ENCODE peak calls at places on chromosomes 7 and 10, in ten cellular contexts. One of them, this sample, is unnamed. For H3K4me1, the result is how much of the 10 kb centered on the place peaks cover.

GRCh38 chr7:96508371-96508770 is 186.5 kb upstream of the SLC25A13 start:
- DNase-seq in IMR-90: no peak
- DNase-seq in keratinocyte: no peak
- DNase-seq in HCT116: no peak
- DNase-seq in iPS DF 6.9: no peak
- DNase-seq in neural progenitor cell: no peak
- DNase-seq in uterus: no peak
- DNase-seq in Panc1: no peak
- DNase-seq in A549: no peak
- DNase-seq in effector memory CD4-positive, alpha-beta T cell: no peak
- DNase-seq in this sample: no peak

GRCh38 chr7:67625257-67625713 is 628.7 kb downstream of the TYW1 start:
- DNase-seq in IMR-90: peak
- DNase-seq in keratinocyte: no peak
- DNase-seq in HCT116: peak
- DNase-seq in iPS DF 6.9: peak
- DNase-seq in neural progenitor cell: peak
- DNase-seq in uterus: peak
- DNase-seq in Panc1: peak
- DNase-seq in A549: peak
- DNase-seq in effector memory CD4-positive, alpha-beta T cell: no peak
- DNase-seq in this sample: peak

GRCh38 chr10:131692176-131692575 is 208.6 kb upstream of the PPP2R2D start:
- DNase-seq in IMR-90: no peak
- DNase-seq in keratinocyte: no peak
- DNase-seq in HCT116: no peak
- DNase-seq in iPS DF 6.9: no peak
- DNase-seq in neural progenitor cell: no peak
- DNase-seq in uterus: no peak
- DNase-seq in Panc1: no peak
- DNase-seq in A549: no peak
- DNase-seq in effector memory CD4-positive, alpha-beta T cell: no peak
- DNase-seq in this sample: no peak

GRCh38 chr7:133139350-133139749 is 57.5 kb upstream of the CHCHD3 start:
- DNase-seq in IMR-90: peak
- DNase-seq in keratinocyte: no peak
- DNase-seq in HCT116: peak
- DNase-seq in iPS DF 6.9: peak
- DNase-seq in neural progenitor cell: peak
- DNase-seq in uterus: no peak
- DNase-seq in Panc1: no peak
- DNase-seq in A549: no peak
- DNase-seq in effector memory CD4-positive, alpha-beta T cell: no peak
- DNase-seq in this sample: peak

GRCh38 chr7:72217151-72217550 is 195.0 kb downstream of the CALN1 start:
- DNase-seq in IMR-90: no peak
- DNase-seq in keratinocyte: no peak
- DNase-seq in HCT116: no peak
- DNase-seq in iPS DF 6.9: no peak
- DNase-seq in neural progenitor cell: no peak
- DNase-seq in uterus: no peak
- DNase-seq in Panc1: no peak
- DNase-seq in A549: no peak
- DNase-seq in effector memory CD4-positive, alpha-beta T cell: no peak
- DNase-seq in this sample: no peak

GRCh38 chr7:148060724-148061123 is 529.8 kb upstream of the C7orf33 start:
- DNase-seq in IMR-90: no peak
- DNase-seq in keratinocyte: no peak
- DNase-seq in HCT116: no peak
- DNase-seq in iPS DF 6.9: no peak
- DNase-seq in neural progenitor cell: no peak
- DNase-seq in uterus: no peak
- DNase-seq in Panc1: no peak
- DNase-seq in A549: no peak
- DNase-seq in effector memory CD4-positive, alpha-beta T cell: no peak
- DNase-seq in this sample: no peak

GRCh38 chr10:100802196-100802595 is 56.8 kb downstream of the PAX2 start:
- DNase-seq in IMR-90: no peak
- DNase-seq in keratinocyte: no peak
- DNase-seq in HCT116: no peak
- DNase-seq in iPS DF 6.9: no peak
- DNase-seq in neural progenitor cell: no peak
- DNase-seq in uterus: no peak
- DNase-seq in Panc1: no peak
- DNase-seq in A549: no peak
- DNase-seq in effector memory CD4-positive, alpha-beta T cell: no peak
- DNase-seq in this sample: no peak

GRCh38 chr7:83040454-83040853 is 122.2 kb downstream of the PCLO start:
- DNase-seq in IMR-90: no peak
- DNase-seq in keratinocyte: no peak
- DNase-seq in HCT116: no peak
- DNase-seq in iPS DF 6.9: no peak
- DNase-seq in neural progenitor cell: no peak
- DNase-seq in uterus: no peak
- DNase-seq in Panc1: no peak
- DNase-seq in A549: no peak
- DNase-seq in effector memory CD4-positive, alpha-beta T cell: no peak
- DNase-seq in this sample: no peak

GRCh38 chr10:48700071-48700470 is 15.4 kb downstream of the WDFY4 start:
- DNase-seq in IMR-90: no peak
- DNase-seq in keratinocyte: no peak
- DNase-seq in HCT116: no peak
- DNase-seq in iPS DF 6.9: no peak
- DNase-seq in neural progenitor cell: no peak
- DNase-seq in uterus: no peak
- DNase-seq in Panc1: no peak
- DNase-seq in A549: no peak
- DNase-seq in effector memory CD4-positive, alpha-beta T cell: no peak
- DNase-seq in this sample: no peak

GRCh38 chr7:108634535-108634934 is 64.9 kb downstream of the DNAJB9 start:
- DNase-seq in IMR-90: no peak
- DNase-seq in keratinocyte: no peak
- DNase-seq in HCT116: no peak
- DNase-seq in iPS DF 6.9: no peak
- DNase-seq in neural progenitor cell: no peak
- DNase-seq in uterus: no peak
- DNase-seq in Panc1: no peak
- DNase-seq in A549: no peak
- DNase-seq in effector memory CD4-positive, alpha-beta T cell: no peak
- DNase-seq in this sample: no peak

GRCh38 chr7:74185636-74186035 is 11.5 kb downstream of the EIF4H start:
- DNase-seq in IMR-90: no peak
- DNase-seq in keratinocyte: no peak
- DNase-seq in HCT116: no peak
- DNase-seq in iPS DF 6.9: no peak
- DNase-seq in neural progenitor cell: no peak
- DNase-seq in uterus: no peak
- DNase-seq in Panc1: no peak
- DNase-seq in A549: no peak
- DNase-seq in effector memory CD4-positive, alpha-beta T cell: no peak
- DNase-seq in this sample: no peak

GRCh38 chr10:12617205-12618175 is 268.1 kb downstream of the CAMK1D start:
- DNase-seq in IMR-90: no peak
- DNase-seq in keratinocyte: no peak
- DNase-seq in HCT116: no peak
- DNase-seq in iPS DF 6.9: no peak
- DNase-seq in neural progenitor cell: no peak
- DNase-seq in uterus: no peak
- DNase-seq in Panc1: no peak
- DNase-seq in A549: no peak
- DNase-seq in effector memory CD4-positive, alpha-beta T cell: no peak
- DNase-seq in this sample: no peak

GRCh38 chr10:83522881-83523386 is 616.4 kb upstream of the GHITM start:
- DNase-seq in IMR-90: no peak
- DNase-seq in keratinocyte: no peak
- DNase-seq in HCT116: no peak
- DNase-seq in iPS DF 6.9: no peak
- DNase-seq in neural progenitor cell: no peak
- DNase-seq in uterus: no peak
- DNase-seq in Panc1: no peak
- DNase-seq in A549: no peak
- DNase-seq in effector memory CD4-positive, alpha-beta T cell: no peak
- DNase-seq in this sample: no peak

GRCh38 chr10:27355918-27356573 is 115.4 kb upstream of the ACBD5 start:
- DNase-seq in IMR-90: no peak
- DNase-seq in keratinocyte: no peak
- DNase-seq in HCT116: no peak
- DNase-seq in iPS DF 6.9: no peak
- DNase-seq in neural progenitor cell: peak
- DNase-seq in uterus: no peak
- DNase-seq in Panc1: no peak
- DNase-seq in A549: no peak
- DNase-seq in effector memory CD4-positive, alpha-beta T cell: no peak
- DNase-seq in this sample: no peak

GRCh38 chr10:71770789-71771188 is 2.5 kb downstream of the VSIR start:
- DNase-seq in IMR-90: no peak
- DNase-seq in keratinocyte: no peak
- DNase-seq in HCT116: no peak
- DNase-seq in iPS DF 6.9: no peak
- DNase-seq in neural progenitor cell: no peak
- DNase-seq in uterus: no peak
- DNase-seq in Panc1: no peak
- DNase-seq in A549: no peak
- DNase-seq in effector memory CD4-positive, alpha-beta T cell: no peak
- DNase-seq in this sample: no peak

GRCh38 chr7:105399043-105399725 is 10.5 kb upstream of the SRPK2 start:
- DNase-seq in IMR-90: peak
- DNase-seq in keratinocyte: no peak
- DNase-seq in HCT116: no peak
- DNase-seq in iPS DF 6.9: no peak
- DNase-seq in neural progenitor cell: no peak
- DNase-seq in uterus: no peak
- DNase-seq in Panc1: no peak
- DNase-seq in A549: no peak
- DNase-seq in effector memory CD4-positive, alpha-beta T cell: no peak
- DNase-seq in this sample: no peak

GRCh38 chr7:118845787-118846186 is 621.3 kb downstream of the ANKRD7 start:
- DNase-seq in IMR-90: no peak
- DNase-seq in keratinocyte: no peak
- DNase-seq in HCT116: no peak
- DNase-seq in iPS DF 6.9: no peak
- DNase-seq in neural progenitor cell: no peak
- DNase-seq in uterus: no peak
- DNase-seq in Panc1: no peak
- DNase-seq in A549: no peak
- DNase-seq in effector memory CD4-positive, alpha-beta T cell: no peak
- DNase-seq in this sample: no peak

DNA sequence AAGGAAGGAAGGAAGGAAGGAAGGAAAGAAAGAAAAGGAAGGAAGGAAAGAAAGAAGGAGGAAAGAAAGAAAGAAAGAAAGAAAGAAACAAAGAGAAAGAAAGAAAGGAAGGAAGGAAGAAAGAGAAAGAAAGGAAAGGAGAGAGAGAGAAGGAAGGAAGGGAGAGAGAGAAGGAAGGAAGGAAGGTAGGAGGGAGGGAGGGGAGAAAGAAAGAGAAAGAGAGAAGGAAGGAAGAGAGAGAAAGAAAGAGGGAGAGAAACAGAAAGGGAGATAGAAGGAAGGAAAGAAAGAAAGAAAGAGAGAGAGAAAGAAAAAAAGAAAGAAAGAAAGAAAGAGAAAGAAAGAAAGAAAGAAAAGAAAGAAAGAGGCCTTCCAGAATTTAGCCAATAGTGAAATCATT is 204.9 kb downstream of the DGKB start:
- DNase-seq in IMR-90: no peak
- DNase-seq in keratinocyte: no peak
- DNase-seq in HCT116: no peak
- DNase-seq in iPS DF 6.9: no peak
- DNase-seq in neural progenitor cell: no peak
- DNase-seq in uterus: no peak
- DNase-seq in Panc1: no peak
- DNase-seq in A549: no peak
- DNase-seq in effector memory CD4-positive, alpha-beta T cell: no peak
- DNase-seq in this sample: no peak
- H3K4me1 ChIP-seq in IMR-90: under half
- H3K4me1 ChIP-seq in keratinocyte: under half
- H3K4me1 ChIP-seq in HCT116: under half
- H3K4me1 ChIP-seq in iPS DF 6.9: under half
- H3K4me1 ChIP-seq in neural progenitor cell: under half
- H3K4me1 ChIP-seq in uterus: under half
- H3K4me1 ChIP-seq in Panc1: under half
- H3K4me1 ChIP-seq in A549: under half
- H3K4me1 ChIP-seq in effector memory CD4-positive, alpha-beta T cell: under half
- H3K4me1 ChIP-seq in this sample: under half

GRCh38 chr7:116341222-116341907 is 131.0 kb downstream of the TES start:
- DNase-seq in IMR-90: no peak
- DNase-seq in keratinocyte: no peak
- DNase-seq in HCT116: no peak
- DNase-seq in iPS DF 6.9: no peak
- DNase-seq in neural progenitor cell: no peak
- DNase-seq in uterus: no peak
- DNase-seq in Panc1: no peak
- DNase-seq in A549: no peak
- DNase-seq in effector memory CD4-positive, alpha-beta T cell: no peak
- DNase-seq in this sample: no peak
- H3K27ac ChIP-seq in IMR-90: no peak
- H3K27ac ChIP-seq in keratinocyte: no peak
- H3K27ac ChIP-seq in HCT116: no peak
- H3K27ac ChIP-seq in iPS DF 6.9: no peak
- H3K27ac ChIP-seq in neural progenitor cell: no peak
- H3K27ac ChIP-seq in uterus: peak
- H3K27ac ChIP-seq in Panc1: peak
- H3K27ac ChIP-seq in A549: peak
- H3K27ac ChIP-seq in effector memory CD4-positive, alpha-beta T cell: no peak
- H3K27ac ChIP-seq in this sample: no peak

DNA sequence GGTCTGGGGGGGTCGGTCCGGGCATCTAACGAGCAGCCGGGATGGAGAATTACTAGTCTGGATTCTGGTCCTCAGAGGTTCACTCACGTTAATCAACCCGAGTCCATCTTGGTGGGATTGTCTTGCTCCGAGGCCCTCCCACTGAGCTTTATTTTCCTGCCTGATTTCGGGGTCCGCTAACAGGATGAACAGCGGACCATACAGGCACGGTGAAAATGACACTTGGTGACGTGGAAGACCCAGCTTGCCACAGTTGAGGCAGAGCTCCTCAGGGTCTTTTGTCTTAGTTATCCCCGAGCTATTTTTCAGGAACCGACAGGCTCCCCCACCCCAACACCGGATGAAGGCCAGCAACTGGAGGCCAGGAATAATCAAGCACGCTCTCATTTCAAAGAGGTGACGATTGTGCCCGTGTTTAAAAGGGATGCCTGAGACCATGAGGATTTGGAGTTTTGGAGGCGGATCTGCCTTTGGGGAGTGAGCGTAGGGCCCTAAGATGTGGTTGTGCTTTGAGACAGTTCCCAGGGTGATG is 517 bp upstream of the LRRD1 start:
- DNase-seq in IMR-90: peak
- DNase-seq in keratinocyte: no peak
- DNase-seq in HCT116: no peak
- DNase-seq in iPS DF 6.9: no peak
- DNase-seq in neural progenitor cell: peak
- DNase-seq in uterus: no peak
- DNase-seq in Panc1: no peak
- DNase-seq in A549: no peak
- DNase-seq in effector memory CD4-positive, alpha-beta T cell: no peak
- DNase-seq in this sample: no peak
- H3K4me3 ChIP-seq in IMR-90: peak
- H3K4me3 ChIP-seq in keratinocyte: peak
- H3K4me3 ChIP-seq in HCT116: no peak
- H3K4me3 ChIP-seq in iPS DF 6.9: peak
- H3K4me3 ChIP-seq in neural progenitor cell: peak
- H3K4me3 ChIP-seq in uterus: peak
- H3K4me3 ChIP-seq in Panc1: peak
- H3K4me3 ChIP-seq in A549: peak
- H3K4me3 ChIP-seq in effector memory CD4-positive, alpha-beta T cell: peak
- H3K4me3 ChIP-seq in this sample: peak

GRCh38 chr7:19369182-19369581 is 224.0 kb upstream of the FERD3L start:
- DNase-seq in IMR-90: no peak
- DNase-seq in keratinocyte: no peak
- DNase-seq in HCT116: no peak
- DNase-seq in iPS DF 6.9: no peak
- DNase-seq in neural progenitor cell: no peak
- DNase-seq in uterus: no peak
- DNase-seq in Panc1: no peak
- DNase-seq in A549: no peak
- DNase-seq in effector memory CD4-positive, alpha-beta T cell: no peak
- DNase-seq in this sample: no peak
- H3K4me1 ChIP-seq in IMR-90: under half
- H3K4me1 ChIP-seq in keratinocyte: under half
- H3K4me1 ChIP-seq in HCT116: under half
- H3K4me1 ChIP-seq in iPS DF 6.9: under half
- H3K4me1 ChIP-seq in neural progenitor cell: under half
- H3K4me1 ChIP-seq in uterus: under half
- H3K4me1 ChIP-seq in Panc1: under half
- H3K4me1 ChIP-seq in A549: under half
- H3K4me1 ChIP-seq in effector memory CD4-positive, alpha-beta T cell: under half
- H3K4me1 ChIP-seq in this sample: under half

This sample was measured in small intestine.